ENCODE peak calls at places on chromosomes 12 and 14, in eight cellular contexts. One of them, this sample, is unnamed.

GRCh38 chr12:132490481-132491348 is 764 bp downstream of the FBRSL1 start:
- DNase-seq in mucosa of descending colon: peak
- DNase-seq in pancreas: peak
- DNase-seq in mammary epithelial cell: no peak
- DNase-seq in heart left ventricle: peak
- DNase-seq in choroid plexus epithelial cell: peak
- DNase-seq in IMR-90: peak
- DNase-seq in tibial artery: no peak
- DNase-seq in this sample: peak

GRCh38 chr12:51689972-51690371 is 98.9 kb downstream of the SCN8A start:
- DNase-seq in mucosa of descending colon: no peak
- DNase-seq in pancreas: no peak
- DNase-seq in mammary epithelial cell: no peak
- DNase-seq in heart left ventricle: no peak
- DNase-seq in choroid plexus epithelial cell: no peak
- DNase-seq in IMR-90: no peak
- DNase-seq in tibial artery: no peak
- DNase-seq in this sample: no peak

GRCh38 chr12:33596061-33596460 is 156.4 kb upstream of the SYT10 start:
- DNase-seq in mucosa of descending colon: no peak
- DNase-seq in pancreas: no peak
- DNase-seq in mammary epithelial cell: peak
- DNase-seq in heart left ventricle: no peak
- DNase-seq in choroid plexus epithelial cell: no peak
- DNase-seq in IMR-90: no peak
- DNase-seq in tibial artery: no peak
- DNase-seq in this sample: peak

GRCh38 chr14:23877538-23878180 is 75.9 kb upstream of the DHRS4 start:
- DNase-seq in mucosa of descending colon: no peak
- DNase-seq in pancreas: no peak
- DNase-seq in mammary epithelial cell: no peak
- DNase-seq in heart left ventricle: no peak
- DNase-seq in choroid plexus epithelial cell: no peak
- DNase-seq in IMR-90: no peak
- DNase-seq in tibial artery: no peak
- DNase-seq in this sample: no peak

GRCh38 chr14:94636744-94637412 is 24.7 kb downstream of the SERPINA3 start:
- DNase-seq in mucosa of descending colon: no peak
- DNase-seq in pancreas: no peak
- DNase-seq in mammary epithelial cell: no peak
- DNase-seq in heart left ventricle: no peak
- DNase-seq in choroid plexus epithelial cell: peak
- DNase-seq in IMR-90: no peak
- DNase-seq in tibial artery: no peak
- DNase-seq in this sample: peak

GRCh38 chr12:16605666-16606116 is 271 bp downstream of the LMO3 start:
- DNase-seq in mucosa of descending colon: peak
- DNase-seq in pancreas: no peak
- DNase-seq in mammary epithelial cell: peak
- DNase-seq in heart left ventricle: no peak
- DNase-seq in choroid plexus epithelial cell: peak
- DNase-seq in IMR-90: peak
- DNase-seq in tibial artery: peak
- DNase-seq in this sample: peak

GRCh38 chr14:75689012-75689411 is 28.0 kb downstream of the TTLL5 start:
- DNase-seq in mucosa of descending colon: no peak
- DNase-seq in pancreas: no peak
- DNase-seq in mammary epithelial cell: peak
- DNase-seq in heart left ventricle: peak
- DNase-seq in choroid plexus epithelial cell: peak
- DNase-seq in IMR-90: peak
- DNase-seq in tibial artery: peak
- DNase-seq in this sample: peak

GRCh38 chr12:113230315-113231274 is 9.3 kb downstream of the TPCN1 start:
- DNase-seq in mucosa of descending colon: peak
- DNase-seq in pancreas: no peak
- DNase-seq in mammary epithelial cell: no peak
- DNase-seq in heart left ventricle: peak
- DNase-seq in choroid plexus epithelial cell: no peak
- DNase-seq in IMR-90: no peak
- DNase-seq in tibial artery: no peak
- DNase-seq in this sample: no peak

GRCh38 chr14:60163741-60164140 is 1.5 kb downstream of the DHRS7 start:
- DNase-seq in mucosa of descending colon: no peak
- DNase-seq in pancreas: no peak
- DNase-seq in mammary epithelial cell: no peak
- DNase-seq in heart left ventricle: no peak
- DNase-seq in choroid plexus epithelial cell: no peak
- DNase-seq in IMR-90: no peak
- DNase-seq in tibial artery: no peak
- DNase-seq in this sample: no peak

GRCh38 chr14:32078030-32078793 is 1.1 kb downstream of the ARHGAP5 start:
- DNase-seq in mucosa of descending colon: peak
- DNase-seq in pancreas: peak
- DNase-seq in mammary epithelial cell: peak
- DNase-seq in heart left ventricle: peak
- DNase-seq in choroid plexus epithelial cell: peak
- DNase-seq in IMR-90: peak
- DNase-seq in tibial artery: peak
- DNase-seq in this sample: peak

GRCh38 chr14:61530296-61530695 is 165.0 kb upstream of the HIF1A start:
- DNase-seq in mucosa of descending colon: no peak
- DNase-seq in pancreas: no peak
- DNase-seq in mammary epithelial cell: no peak
- DNase-seq in heart left ventricle: no peak
- DNase-seq in choroid plexus epithelial cell: no peak
- DNase-seq in IMR-90: no peak
- DNase-seq in tibial artery: no peak
- DNase-seq in this sample: no peak

GRCh38 chr12:47686645-47687240 is 19.1 kb downstream of the RPAP3 start:
- DNase-seq in mucosa of descending colon: no peak
- DNase-seq in pancreas: no peak
- DNase-seq in mammary epithelial cell: peak
- DNase-seq in heart left ventricle: no peak
- DNase-seq in choroid plexus epithelial cell: peak
- DNase-seq in IMR-90: peak
- DNase-seq in tibial artery: no peak
- DNase-seq in this sample: peak

GRCh38 chr12:25840678-25841077 is 117.8 kb upstream of the RASSF8 start:
- DNase-seq in mucosa of descending colon: no peak
- DNase-seq in pancreas: no peak
- DNase-seq in mammary epithelial cell: no peak
- DNase-seq in heart left ventricle: no peak
- DNase-seq in choroid plexus epithelial cell: peak
- DNase-seq in IMR-90: peak
- DNase-seq in tibial artery: no peak
- DNase-seq in this sample: peak

GRCh38 chr12:127284870-127285431 is 982.0 kb upstream of the TMEM132C start:
- DNase-seq in mucosa of descending colon: no peak
- DNase-seq in pancreas: no peak
- DNase-seq in mammary epithelial cell: peak
- DNase-seq in heart left ventricle: no peak
- DNase-seq in choroid plexus epithelial cell: peak
- DNase-seq in IMR-90: peak
- DNase-seq in tibial artery: peak
- DNase-seq in this sample: peak

GRCh38 chr12:20527396-20528154 is 159.2 kb downstream of the PDE3A start:
- DNase-seq in mucosa of descending colon: no peak
- DNase-seq in pancreas: no peak
- DNase-seq in mammary epithelial cell: no peak
- DNase-seq in heart left ventricle: no peak
- DNase-seq in choroid plexus epithelial cell: peak
- DNase-seq in IMR-90: peak
- DNase-seq in tibial artery: no peak
- DNase-seq in this sample: peak

GRCh38 chr12:116161588-116161987 is 115.9 kb downstream of the MED13L start:
- DNase-seq in mucosa of descending colon: no peak
- DNase-seq in pancreas: no peak
- DNase-seq in mammary epithelial cell: no peak
- DNase-seq in heart left ventricle: no peak
- DNase-seq in choroid plexus epithelial cell: peak
- DNase-seq in IMR-90: peak
- DNase-seq in tibial artery: no peak
- DNase-seq in this sample: peak

GRCh38 chr12:122354958-122355641 is 67.4 kb downstream of the CLIP1 start:
- DNase-seq in mucosa of descending colon: no peak
- DNase-seq in pancreas: no peak
- DNase-seq in mammary epithelial cell: no peak
- DNase-seq in heart left ventricle: no peak
- DNase-seq in choroid plexus epithelial cell: no peak
- DNase-seq in IMR-90: no peak
- DNase-seq in tibial artery: no peak
- DNase-seq in this sample: no peak

GRCh38 chr12:42695490-42695995 is 106.0 kb upstream of the PRICKLE1 start:
- DNase-seq in mucosa of descending colon: no peak
- DNase-seq in pancreas: no peak
- DNase-seq in mammary epithelial cell: no peak
- DNase-seq in heart left ventricle: no peak
- DNase-seq in choroid plexus epithelial cell: no peak
- DNase-seq in IMR-90: no peak
- DNase-seq in tibial artery: no peak
- DNase-seq in this sample: no peak

GRCh38 chr14:101862711-101863110 is 101.2 kb downstream of the PPP2R5C start:
- DNase-seq in mucosa of descending colon: no peak
- DNase-seq in pancreas: no peak
- DNase-seq in mammary epithelial cell: no peak
- DNase-seq in heart left ventricle: no peak
- DNase-seq in choroid plexus epithelial cell: no peak
- DNase-seq in IMR-90: no peak
- DNase-seq in tibial artery: no peak
- DNase-seq in this sample: peak

GRCh38 chr12:124884587-124885438 is 21.1 kb upstream of the SCARB1 start:
- DNase-seq in mucosa of descending colon: peak
- DNase-seq in pancreas: no peak
- DNase-seq in mammary epithelial cell: no peak
- DNase-seq in heart left ventricle: no peak
- DNase-seq in choroid plexus epithelial cell: no peak
- DNase-seq in IMR-90: no peak
- DNase-seq in tibial artery: no peak
- DNase-seq in this sample: no peak

GRCh38 chr14:49895480-49895879 is 2.6 kb downstream of the ARF6 start:
- DNase-seq in mucosa of descending colon: no peak
- DNase-seq in pancreas: no peak
- DNase-seq in mammary epithelial cell: peak
- DNase-seq in heart left ventricle: no peak
- DNase-seq in choroid plexus epithelial cell: no peak
- DNase-seq in IMR-90: no peak
- DNase-seq in tibial artery: no peak
- DNase-seq in this sample: no peak
- H3K4me3 ChIP-seq in mucosa of descending colon: peak
- H3K4me3 ChIP-seq in pancreas: peak
- H3K4me3 ChIP-seq in mammary epithelial cell: peak
- H3K4me3 ChIP-seq in heart left ventricle: peak
- H3K4me3 ChIP-seq in choroid plexus epithelial cell: peak
- H3K4me3 ChIP-seq in IMR-90: peak
- H3K4me3 ChIP-seq in tibial artery: peak
- H3K4me3 ChIP-seq in this sample: peak

DNA sequence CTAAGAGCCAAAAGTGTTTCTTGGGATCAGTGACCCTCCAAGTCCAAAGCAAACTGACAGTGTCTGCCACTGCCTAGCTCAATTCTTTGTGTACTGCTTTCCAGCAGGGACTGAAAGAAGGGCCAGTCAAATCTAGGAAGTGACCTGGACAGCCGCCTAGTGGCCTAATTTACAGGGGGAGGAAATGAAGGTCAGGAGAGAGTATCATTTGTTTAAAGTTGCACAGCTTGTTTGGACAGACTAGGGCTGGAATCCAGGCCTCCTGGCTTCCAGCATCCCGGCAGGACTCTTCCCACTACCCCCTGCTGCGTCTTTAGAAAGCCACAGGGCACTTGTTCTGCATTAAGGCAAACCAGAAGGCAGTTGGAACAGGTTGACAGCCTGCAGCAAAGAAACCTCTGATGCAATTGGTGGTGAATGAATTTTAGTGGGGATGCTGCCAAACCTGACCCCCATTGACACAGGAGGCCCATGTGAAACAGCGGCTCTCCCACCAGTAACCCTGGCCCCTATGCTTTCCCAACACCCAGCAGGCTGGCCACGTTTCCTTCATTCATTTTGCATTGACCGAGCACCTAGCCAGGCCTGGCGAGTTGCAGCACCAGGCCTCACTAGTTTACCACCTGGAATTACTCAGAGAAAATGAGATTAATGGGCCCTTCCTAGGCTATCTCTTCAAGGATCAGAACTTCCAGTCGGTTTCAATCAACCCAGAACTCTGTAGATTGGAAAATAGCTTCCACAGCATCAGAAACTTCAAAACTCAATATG is 28.2 kb downstream of the GALNT16 start:
- DNase-seq in mucosa of descending colon: no peak
- DNase-seq in pancreas: no peak
- DNase-seq in mammary epithelial cell: no peak
- DNase-seq in heart left ventricle: peak
- DNase-seq in choroid plexus epithelial cell: peak
- DNase-seq in IMR-90: peak
- DNase-seq in tibial artery: peak
- DNase-seq in this sample: peak
- TF ChIP-seq CTCF in mucosa of descending colon: no peak
- TF ChIP-seq CTCF in pancreas: no peak
- TF ChIP-seq CTCF in mammary epithelial cell: no peak
- TF ChIP-seq CTCF in heart left ventricle: peak
- TF ChIP-seq CTCF in choroid plexus epithelial cell: peak
- TF ChIP-seq CTCF in IMR-90: peak
- TF ChIP-seq CTCF in tibial artery: peak
- TF ChIP-seq CTCF in this sample: peak

GRCh38 chr14:64337901-64338615 is 43.9 kb upstream of the ESR2 start:
- DNase-seq in mucosa of descending colon: no peak
- DNase-seq in pancreas: no peak
- DNase-seq in mammary epithelial cell: peak
- DNase-seq in heart left ventricle: peak
- DNase-seq in choroid plexus epithelial cell: peak
- DNase-seq in IMR-90: peak
- DNase-seq in tibial artery: peak
- DNase-seq in this sample: peak
- H3K4me3 ChIP-seq in mucosa of descending colon: peak
- H3K4me3 ChIP-seq in pancreas: peak
- H3K4me3 ChIP-seq in mammary epithelial cell: peak
- H3K4me3 ChIP-seq in heart left ventricle: peak
- H3K4me3 ChIP-seq in choroid plexus epithelial cell: peak
- H3K4me3 ChIP-seq in IMR-90: peak
- H3K4me3 ChIP-seq in tibial artery: peak
- H3K4me3 ChIP-seq in this sample: peak

DNA sequence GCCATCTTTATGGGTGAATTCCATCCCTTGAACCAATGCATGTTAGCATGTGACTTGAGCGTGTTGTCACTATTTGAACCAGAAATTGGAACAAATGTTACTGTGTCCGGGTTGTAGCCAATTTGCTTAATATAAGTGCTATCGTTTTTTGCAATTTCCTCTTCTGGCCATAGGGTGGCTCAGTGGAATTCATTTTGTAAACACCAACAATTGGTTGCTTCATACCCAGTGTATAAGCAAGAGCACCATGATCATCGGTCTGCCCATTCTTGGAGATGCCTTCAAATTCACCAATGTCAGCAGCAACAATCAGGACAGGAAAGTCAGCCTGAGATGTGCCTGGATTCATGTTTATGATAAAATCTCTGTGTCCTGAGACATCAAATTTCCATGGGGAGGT is 5.0 kb upstream of the NEDD1 start:
- DNase-seq in mucosa of descending colon: no peak
- DNase-seq in pancreas: no peak
- DNase-seq in mammary epithelial cell: no peak
- DNase-seq in heart left ventricle: no peak
- DNase-seq in choroid plexus epithelial cell: peak
- DNase-seq in IMR-90: no peak
- DNase-seq in tibial artery: no peak
- DNase-seq in this sample: no peak
- TF ChIP-seq CTCF in mucosa of descending colon: no peak
- TF ChIP-seq CTCF in pancreas: no peak
- TF ChIP-seq CTCF in mammary epithelial cell: no peak
- TF ChIP-seq CTCF in heart left ventricle: no peak
- TF ChIP-seq CTCF in choroid plexus epithelial cell: peak
- TF ChIP-seq CTCF in IMR-90: peak
- TF ChIP-seq CTCF in tibial artery: no peak
- TF ChIP-seq CTCF in this sample: no peak

This sample was measured in fibroblast of the aortic adventitia.